ENCODE peak calls at places on chromosomes 2 and 18, in four cellular contexts. I, V, J and Y are unnamed samples.

GRCh38 chr18:54444309-54444914 is 86.7 kb downstream of the C18orf54 start:
- DNase-seq in I (no peak), J (peak; percentile 40), V (no peak), Y (no peak)

GRCh38 chr18:79644006-79644665 is 35.5 kb upstream of the CTDP1 start:
- DNase-seq in J (peak; percentile 70), I (peak; percentile 72), V (no peak), Y (peak; percentile 72)

GRCh38 chr2:9236867-9237266 is 30.3 kb downstream of the ASAP2 start:
- DNase-seq in V (no peak), J (no peak), I (peak; percentile 58), Y (no peak)

GRCh38 chr2:39631715-39632114 is 34.0 kb upstream of the TMEM178A start:
- DNase-seq in J (no peak), I (no peak), V (no peak), Y (no peak)

GRCh38 chr18:46856975-46857374 is 60.3 kb downstream of the PIAS2 start:
- DNase-seq in I (no peak), V (no peak), J (peak; percentile 4), Y (no peak)

GRCh38 chr2:140023291-140023690 is 1243.1 kb upstream of the NXPH2 start:
- DNase-seq in J (no peak), V (no peak), I (no peak), Y (no peak)

GRCh38 chr18:45761512-45762114 is 37.6 kb downstream of the SLC14A1 start:
- DNase-seq in J (no peak), I (no peak), V (no peak), Y (no peak)

GRCh38 chr2:188412190-188412589 is 120.5 kb downstream of the GULP1 start:
- DNase-seq in I (no peak), J (no peak), V (no peak), Y (no peak)

GRCh38 chr2:95728878-95729511 is 137.2 kb downstream of the TRIM43 start:
- DNase-seq in J (peak; percentile 44), V (peak; percentile 65), I (peak; percentile 66), Y (peak; percentile 60)

GRCh38 chr2:127160676-127161075 is 53.7 kb upstream of the BIN1 start:
- DNase-seq in V (no peak), J (no peak), I (no peak), Y (no peak)

GRCh38 chr2:37782155-37782673 is 110.8 kb upstream of the CDC42EP3 start:
- DNase-seq in I (no peak), V (no peak), J (no peak), Y (no peak)

GRCh38 chr2:219713110-219713509 is 85.7 kb downstream of the SLC4A3 start:
- DNase-seq in V (no peak), J (peak; percentile 64), I (no peak), Y (no peak)

GRCh38 chr2:63023444-63023843 is 27.2 kb upstream of the OTX1 start:
- DNase-seq in J (peak; percentile 33), I (no peak), V (no peak), Y (no peak)

GRCh38 chr18:1013951-1014350 is 109.3 kb downstream of the ADCYAP1 start:
- DNase-seq in I (no peak), J (no peak), V (no peak), Y (no peak)

GRCh38 chr18:8153887-8154583 is 455.2 kb upstream of the RAB12 start:
- DNase-seq in J (no peak), V (no peak), I (no peak), Y (no peak)

GRCh38 chr2:19863303-19864041 is 38.3 kb downstream of the TTC32 start:
- DNase-seq in J (peak; percentile 42), V (peak; percentile 66), I (peak; percentile 79), Y (peak; percentile 72)

GRCh38 chr18:4004176-4004829 is 450.8 kb downstream of the DLGAP1 start:
- DNase-seq in I (no peak), J (no peak), V (no peak), Y (no peak)

GRCh38 chr2:237075749-237076599 is 9.7 kb upstream of the COPS8 start:
- DNase-seq in J (no peak), I (no peak), V (no peak), Y (no peak)

GRCh38 chr18:12336251-12336650 is 28.2 kb downstream of the TUBB6 start:
- DNase-seq in V (no peak), I (no peak), J (no peak), Y (no peak)

GRCh38 chr2:176085120-176085788 is 1.5 kb upstream of the EVX2 start:
- DNase-seq in J (no peak), I (no peak), V (no peak), Y (no peak)

GRCh38 chr2:95069465-95069864 is 44.0 kb downstream of the MAL start:
- DNase-seq in I (no peak), V (no peak), J (no peak), Y (no peak)

GRCh38 chr2:178796079-178796677 is 11.0 kb downstream of the TTN start:
- DNase-seq in I (no peak), J (peak; percentile 41), V (no peak), Y (no peak)

GRCh38 chr2:237550057-237550415 is 16.3 kb upstream of the PRLH start:
- DNase-seq in V (no peak), J (no peak), I (no peak), Y (peak; percentile 33)

GRCh38 chr18:55406374-55407045 is 181.5 kb downstream of the TCF4 start:
- DNase-seq in V (no peak), I (no peak), J (no peak), Y (no peak)

GRCh38 chr2:213490087-213490486 is 205.8 kb downstream of the SPAG16 start:
- DNase-seq in I (no peak), V (no peak), J (peak; percentile 15), Y (no peak)

GRCh38 chr18:62377408-62377807 is 52.3 kb downstream of the TNFRSF11A start:
- DNase-seq in I (no peak), V (no peak), J (no peak), Y (no peak)

GRCh38 chr2:215521031-215521430 is 85.2 kb upstream of the FN1 start:
- DNase-seq in I (no peak), V (no peak), J (no peak), Y (no peak)

GRCh38 chr2:33730801-33731200 is 131.7 kb upstream of the FAM98A start:
- DNase-seq in I (no peak), V (no peak), J (no peak), Y (no peak)

GRCh38 chr18:32049393-32050161 is 31.0 kb downstream of the RNF125 start:
- DNase-seq in I (peak; percentile 79), V (no peak), J (peak; percentile 22), Y (peak; percentile 37)

GRCh38 chr2:207082619-207083018 is 83.1 kb downstream of the KLF7 start:
- DNase-seq in J (no peak), I (no peak), V (no peak), Y (no peak)

GRCh38 chr2:202135111-202135874 is 62.2 kb downstream of the KIAA2012 start:
- DNase-seq in I (peak; percentile 88), J (no peak), V (no peak), Y (peak; percentile 85)

GRCh38 chr18:35778850-35779634 is 193.4 kb upstream of the RMP24 start:
- DNase-seq in J (no peak), I (no peak), V (no peak), Y (peak; percentile 64)

GRCh38 chr18:71815305-71815704 is 728.8 kb downstream of the CBLN2 start:
- DNase-seq in J (no peak), I (no peak), V (no peak), Y (no peak)

GRCh38 chr2:29628078-29628765 is 293.2 kb downstream of the ALK start:
- DNase-seq in J (no peak), I (no peak), V (no peak), Y (no peak)

GRCh38 chr2:29632018-29632417 is 289.4 kb downstream of the ALK start:
- DNase-seq in J (no peak), V (no peak), I (no peak), Y (no peak)

GRCh38 chr2:29629495-29629894 is 291.9 kb downstream of the ALK start:
- DNase-seq in I (no peak), J (no peak), V (no peak), Y (no peak)

GRCh38 chr2:29627366-29627765 is 294.0 kb downstream of the ALK start:
- DNase-seq in J (no peak), V (no peak), I (no peak), Y (no peak)

DNA sequence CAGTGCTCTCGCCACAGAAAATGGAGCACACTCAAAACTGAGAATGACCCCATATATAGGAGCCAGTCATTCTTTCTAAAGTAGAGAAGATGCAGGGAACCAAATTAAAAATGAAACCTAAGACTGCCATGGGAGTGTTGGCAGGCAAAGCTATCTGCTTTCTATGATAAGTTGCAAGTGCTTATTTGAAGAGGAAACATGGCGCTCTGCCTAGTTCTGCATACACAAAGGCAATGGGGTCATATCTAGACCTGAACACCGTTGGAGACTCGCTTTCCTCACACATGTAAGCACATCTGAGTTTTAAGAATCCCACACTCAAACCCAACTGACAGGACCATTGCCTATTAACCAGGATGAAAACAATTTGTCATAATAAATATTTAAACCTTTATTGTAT is 292.5 kb downstream of the ALK start:
- DNase-seq in J (no peak), I (no peak), V (no peak), Y (no peak)
- H3K4me1 ChIP-seq in J (no peaks in the 10 kb centered on the region), I (no peaks in the 10 kb centered on the region), V (no peaks in the 10 kb centered on the region), Y (no peaks in the 10 kb centered on the region)

DNA sequence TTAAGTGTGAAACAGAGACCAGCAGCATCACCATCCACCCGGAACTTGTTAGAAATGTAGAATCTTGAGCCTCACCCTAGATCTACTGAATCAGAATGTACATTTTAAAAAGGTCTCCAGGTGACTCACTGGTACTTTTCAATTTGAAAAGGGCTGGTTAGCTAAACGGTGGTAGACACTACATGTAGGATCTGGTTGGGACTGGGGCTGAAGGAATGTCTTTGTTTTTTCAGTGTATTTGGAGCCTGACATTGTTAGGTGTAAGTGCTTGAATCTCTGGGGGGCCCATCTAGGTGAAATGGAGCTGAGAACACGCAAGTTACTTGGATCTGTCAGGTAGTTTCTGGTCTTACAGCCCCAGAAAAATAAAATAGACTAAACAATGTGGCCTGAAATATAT is 44.0 kb upstream of the XPO1 start:
- DNase-seq in J (no peak), V (no peak), I (no peak), Y (no peak)
- H3K4me1 ChIP-seq in J (no peaks in the 10 kb centered on the region), V (no peaks in the 10 kb centered on the region), I (no peaks in the 10 kb centered on the region), Y (no peaks in the 10 kb centered on the region)

DNA sequence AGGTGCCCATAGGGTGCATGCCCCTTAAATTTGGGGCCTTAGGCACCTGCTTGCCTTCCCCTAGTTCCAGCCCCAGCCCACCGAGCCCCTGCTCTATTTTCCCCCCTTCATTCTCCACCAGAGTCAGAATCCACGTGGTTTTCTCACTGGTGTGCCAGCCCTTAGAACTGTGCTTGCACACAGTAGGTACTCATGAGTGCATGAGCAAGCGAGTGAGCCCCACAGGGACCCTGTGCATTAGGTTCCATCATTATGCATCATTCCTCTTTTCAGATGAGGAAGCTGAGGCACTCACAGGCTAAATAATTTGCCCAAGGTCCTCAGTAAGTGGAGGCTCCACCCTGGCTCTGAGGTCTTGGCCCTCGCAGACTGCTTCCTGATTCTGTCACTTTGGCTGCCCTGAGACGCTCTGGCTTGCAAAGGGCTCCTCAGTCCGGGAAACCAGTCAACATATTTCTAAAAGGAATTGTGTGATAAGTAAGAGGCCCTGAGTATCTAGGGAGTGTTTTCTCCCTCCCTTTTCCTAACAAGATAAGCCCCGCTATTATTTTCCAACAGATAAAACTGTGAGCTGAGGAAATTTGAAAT is 71.7 kb downstream of the IL1R2 start:
- DNase-seq in J (no peak), I (peak; percentile 91), V (no peak), Y (peak; percentile 85)
- H3K4me1 ChIP-seq in J (no peaks in the 10 kb centered on the region), I (peaks cover 2% of the 10 kb centered on the region), V (peaks cover 15% of the 10 kb centered on the region), Y (peaks cover 72% of the 10 kb centered on the region)

GRCh38 chr2:105869318-105869717 is 124.6 kb downstream of the NCK2 start:
- DNase-seq in J (no peak), I (no peak), V (no peak), Y (no peak)
- H3K4me1 ChIP-seq in J (no peaks in the 10 kb centered on the region), I (no peaks in the 10 kb centered on the region), V (no peaks in the 10 kb centered on the region), Y (peaks cover 61% of the 10 kb centered on the region)